ENCODE peak calls at places on chromosomes 7 and 10, in four cellular contexts. C is lower leg skin; J is fibroblast of pulmonary artery; G is CD4-positive, alpha-beta memory T cell. H is an unnamed sample.

GRCh38 chr10:95312986-95313495 is 22.2 kb upstream of the PDLIM1 start:
- DNase-seq in G (no peak), C (no peak), J (no peak), H (no peak)

GRCh38 chr10:93941603-93942002 is 47.8 kb downstream of the SLC35G1 start:
- DNase-seq in C (no peak), J (no peak), G (no peak), H (no peak)

GRCh38 chr10:17787087-17787942 is 21.8 kb upstream of the MRC1 start:
- DNase-seq in J (peak), G (no peak), C (no peak), H (no peak)

GRCh38 chr10:125124907-125125306 is 35.5 kb downstream of the CTBP2 start:
- DNase-seq in C (no peak), J (no peak), G (no peak), H (no peak)

GRCh38 chr10:85959239-85959638 is 407.4 kb downstream of the GRID1 start:
- DNase-seq in G (no peak), J (no peak), C (no peak), H (no peak)

GRCh38 chr10:71700735-71701368 is 18.7 kb downstream of the C10orf105 start:
- DNase-seq in G (peak), J (no peak), C (no peak), H (no peak)

GRCh38 chr7:21429021-21429420 is 1.1 kb downstream of the SP4 start:
- DNase-seq in J (no peak), C (no peak), G (no peak), H (no peak)

GRCh38 chr7:111090834-111091233 is at the start of gene LRRN3:
- DNase-seq in C (no peak), J (peak), G (peak), H (no peak)

GRCh38 chr10:42482411-42482810 is 156.0 kb downstream of the ZNF33B start:
- DNase-seq in J (no peak), C (no peak), G (no peak), H (no peak)

GRCh38 chr7:7766671-7767070 is 48.3 kb upstream of the RPA3 start:
- DNase-seq in C (no peak), G (no peak), J (peak), H (no peak)

GRCh38 chr7:7761340-7761973 is 43.0 kb upstream of the RPA3 start:
- DNase-seq in G (no peak), C (no peak), J (peak), H (peak)

GRCh38 chr7:7765422-7765821 is 47.0 kb upstream of the RPA3 start:
- DNase-seq in G (no peak), J (no peak), C (no peak), H (no peak)

GRCh38 chr7:7764515-7765138 is 46.2 kb upstream of the RPA3 start:
- DNase-seq in G (no peak), J (no peak), C (no peak), H (peak)

GRCh38 chr7:7761974-7762769 is 43.8 kb upstream of the RPA3 start:
- DNase-seq in G (peak), J (peak), C (no peak), H (peak)
- H3K4me3 ChIP-seq in G (peak), J (peak), C (peak), H (no peak)

GRCh38 chr10:61439058-61439607 is 14.0 kb downstream of the TMEM26 start:
- DNase-seq in G (no peak), J (no peak), C (no peak), H (no peak)

GRCh38 chr10:61438141-61438984 is 14.8 kb downstream of the TMEM26 start:
- DNase-seq in G (no peak), C (no peak), J (peak), H (peak)
- H3K4me3 ChIP-seq in G (no peak), C (no peak), J (no peak), H (no peak)

DNA sequence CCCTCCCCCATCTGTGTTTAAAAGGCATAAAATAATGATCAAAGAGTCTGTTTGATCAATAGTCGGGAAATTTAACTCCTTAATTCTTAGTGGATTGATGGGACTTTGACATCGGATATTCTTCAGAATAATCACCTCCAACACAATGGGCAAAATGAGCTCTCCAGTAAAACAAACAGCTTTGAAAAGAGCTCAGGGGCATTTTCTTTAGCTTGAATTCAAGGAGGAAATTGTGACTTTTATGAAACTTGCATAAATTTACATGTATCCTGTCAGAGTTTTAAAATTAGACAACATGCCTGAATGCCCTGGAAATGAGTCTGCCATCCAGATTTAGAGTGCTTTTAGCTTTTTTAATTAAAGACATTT is 118.8 kb downstream of the ARID5B start:
- DNase-seq in J (no peak), C (no peak), G (no peak), H (no peak)
- H3K4me3 ChIP-seq in J (no peak), C (no peak), G (no peak), H (no peak)

DNA sequence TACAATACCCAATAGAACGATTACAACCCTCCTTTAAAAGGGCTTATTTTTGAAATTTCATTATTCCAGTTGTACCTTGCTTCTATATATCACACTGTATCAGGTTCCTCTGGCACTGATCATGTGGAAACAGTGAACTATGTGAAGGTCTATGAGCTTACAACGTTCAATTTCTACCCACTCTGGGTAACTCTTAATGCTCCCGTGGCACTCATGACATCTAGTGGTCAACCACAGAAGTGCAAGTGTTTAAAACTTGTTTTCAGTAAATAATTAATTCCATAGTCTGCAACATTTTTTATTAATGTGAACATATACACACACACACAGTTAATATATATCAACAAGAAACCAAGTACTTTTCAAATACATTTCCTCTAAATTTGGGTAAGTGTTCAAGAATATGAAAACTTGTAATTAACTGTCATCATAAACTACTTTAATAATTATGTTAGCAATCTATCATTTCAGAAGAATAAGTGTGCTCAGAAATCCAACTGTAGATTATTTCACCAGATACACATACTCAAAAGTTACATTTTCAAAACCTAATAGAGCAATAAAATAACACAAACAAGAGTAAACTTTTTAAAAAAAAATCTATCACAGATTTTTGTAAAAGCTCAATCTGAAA is 61.0 kb downstream of the MPP7 start:
- DNase-seq in C (no peak), G (no peak), J (peak), H (peak)
- H3K4me3 ChIP-seq in C (no peak), G (no peak), J (no peak), H (no peak)

GRCh38 chr7:150520145-150520544 is 5.5 kb downstream of the GIMAP7 start:
- DNase-seq in C (no peak), J (no peak), G (no peak), H (no peak)

GRCh38 chr7:150519310-150519709 is 4.6 kb downstream of the GIMAP7 start:
- DNase-seq in C (no peak), J (no peak), G (no peak), H (no peak)

GRCh38 chr7:150524018-150524417 is 9.3 kb downstream of the GIMAP7 start:
- DNase-seq in G (no peak), C (no peak), J (no peak), H (no peak)
- H3K4me3 ChIP-seq in G (no peak), C (no peak), J (no peak), H (no peak)

DNA sequence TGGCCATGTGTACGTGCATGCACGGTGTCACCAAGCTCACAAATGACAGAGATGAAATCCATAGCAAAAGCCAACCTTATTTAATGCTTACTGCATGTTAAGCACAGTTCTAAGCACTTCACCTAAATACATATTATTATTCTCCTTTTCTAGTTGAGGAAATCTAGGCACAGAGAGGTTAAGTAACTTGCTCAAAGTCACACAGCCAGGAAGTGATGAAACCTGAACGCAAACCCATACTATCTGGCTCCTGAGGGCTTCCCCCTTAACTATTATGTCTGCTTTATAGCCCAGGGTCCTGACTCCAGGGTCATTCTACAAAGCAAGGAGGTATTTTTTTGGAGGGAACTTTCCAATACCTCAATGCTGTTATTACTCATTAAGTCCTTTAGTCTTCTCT is 61.7 kb downstream of the GAD2 start:
- DNase-seq in J (no peak), G (no peak), C (no peak), H (no peak)
- H3K4me3 ChIP-seq in J (no peak), G (no peak), C (no peak), H (no peak)

GRCh38 chr10:89283174-89283987 is 18.5 kb upstream of the IFIT2 start:
- DNase-seq in G (no peak), J (no peak), C (no peak), H (no peak)
- H3K4me3 ChIP-seq in G (no peak), J (no peak), C (no peak), H (no peak)

GRCh38 chr10:62056219-62056618 is 154.7 kb downstream of the ARID5B start:
- DNase-seq in J (peak), G (no peak), C (no peak), H (no peak)
- H3K4me3 ChIP-seq in J (no peak), G (no peak), C (no peak), H (no peak)

H was measured in Jurkat, Clone E6-1.